ENCODE peak calls at places on chromosomes 2 and 18, in five cellular contexts. N, D, Z, C and F are unnamed samples. For H3K4me1, the result is how much of the 10 kb centered on the place peaks cover.

GRCh38 chr2:23211987-23212583 is 172.9 kb upstream of the KLHL29 start:
- DNase-seq in N (no peak), D (peak), Z (no peak), C (no peak), F (no peak)

GRCh38 chr2:96977631-96978195 is 8.7 kb downstream of the FAM178B start:
- DNase-seq in N (no peak), D (no peak), Z (no peak), C (peak), F (peak)

GRCh38 chr18:10928971-10929373 is 220.4 kb downstream of the PIEZO2 start:
- DNase-seq in N (no peak), D (no peak), Z (no peak), C (peak), F (no peak)

GRCh38 chr2:196287541-196287940 is 116.2 kb upstream of the STK17B start:
- DNase-seq in N (no peak), D (no peak), Z (no peak), C (no peak), F (no peak)

GRCh38 chr18:36311026-36311570 is 13.6 kb downstream of the FHOD3 start:
- DNase-seq in N (no peak), D (no peak), Z (no peak), C (no peak), F (no peak)

GRCh38 chr2:147603434-147604225 is 241.2 kb upstream of the ACVR2A start:
- DNase-seq in N (no peak), D (no peak), Z (no peak), C (no peak), F (no peak)

GRCh38 chr2:172970660-172971059 is 105.0 kb upstream of the MAP3K20 start:
- DNase-seq in N (no peak), D (no peak), Z (no peak), C (no peak), F (no peak)

GRCh38 chr2:55160422-55160821 is 71.7 kb downstream of the CLHC1 start:
- DNase-seq in N (no peak), D (no peak), Z (no peak), C (no peak), F (no peak)

GRCh38 chr2:3107567-3107966 is 270.1 kb downstream of the EIPR1 start:
- DNase-seq in N (no peak), D (no peak), Z (no peak), C (no peak), F (peak)

GRCh38 chr2:219386532-219387280 is 1.0 kb downstream of the DNPEP start:
- DNase-seq in N (no peak), D (no peak), Z (no peak), C (no peak), F (no peak)

GRCh38 chr2:204705243-204705971 is 160.1 kb downstream of the PARD3B start:
- DNase-seq in N (no peak), D (no peak), Z (no peak), C (peak), F (no peak)

GRCh38 chr2:39128919-39129391 is 8.1 kb upstream of the SOS1 start:
- DNase-seq in N (no peak), D (no peak), Z (no peak), C (no peak), F (no peak)

GRCh38 chr2:75071766-75072165 is 113.3 kb downstream of the POLE4 start:
- DNase-seq in N (no peak), D (no peak), Z (no peak), C (no peak), F (no peak)

GRCh38 chr2:218006741-218007140 is 3.9 kb upstream of the TNS1 start:
- DNase-seq in N (no peak), D (no peak), Z (no peak), C (peak), F (no peak)

GRCh38 chr2:218003265-218003950 is 613 bp upstream of the TNS1 start:
- DNase-seq in N (no peak), D (no peak), Z (no peak), C (peak), F (peak)

GRCh38 chr2:218005028-218005427 is 2.2 kb upstream of the TNS1 start:
- DNase-seq in N (no peak), D (no peak), Z (no peak), C (no peak), F (no peak)

GRCh38 chr2:218003994-218004419 is 1.2 kb upstream of the TNS1 start:
- DNase-seq in N (no peak), D (peak), Z (no peak), C (peak), F (peak)

DNA sequence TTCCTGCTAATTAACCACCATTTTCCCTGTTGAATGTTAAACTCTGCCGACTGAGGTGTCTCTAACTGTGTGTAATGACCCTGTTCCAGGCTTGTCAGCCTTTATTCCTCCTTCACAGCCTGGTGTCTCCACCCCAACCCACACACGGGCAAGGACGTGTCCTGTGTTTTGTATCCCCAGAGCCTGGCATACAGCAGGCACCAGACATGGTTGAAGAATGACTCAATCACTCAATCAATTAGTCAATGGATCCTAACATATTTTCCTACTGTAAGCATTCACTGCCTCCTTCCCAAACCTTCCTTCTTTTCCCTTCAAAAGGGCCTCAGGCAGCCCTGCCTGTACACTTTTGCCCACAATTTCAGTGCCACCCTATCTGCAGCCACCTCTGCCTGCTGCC is 2.7 kb upstream of the TNS1 start:
- DNase-seq in N (no peak), D (no peak), Z (no peak), C (peak), F (no peak)
- H3K4me1 ChIP-seq in N (under half), D (under half), Z (under half), C (under half), F (under half)

DNA sequence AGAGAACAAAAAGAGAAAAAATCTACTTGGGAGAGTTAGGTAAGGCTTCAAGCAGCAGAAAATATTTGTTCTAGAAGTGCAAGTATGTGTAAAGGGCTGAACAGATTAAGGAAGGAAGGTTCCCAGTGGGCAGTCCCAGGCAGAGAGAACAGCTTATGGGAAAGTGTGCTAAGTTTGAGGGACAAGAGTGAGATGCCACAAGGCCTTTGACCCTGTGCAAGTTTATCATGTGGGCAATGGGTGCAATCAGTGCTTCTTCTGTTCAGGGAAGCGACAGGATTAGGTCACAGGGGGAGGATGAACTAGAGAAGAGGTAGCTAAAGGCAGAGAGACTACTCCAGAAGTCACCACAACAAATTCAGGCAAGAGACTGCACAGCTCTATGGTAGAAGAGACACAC is 44.4 kb downstream of the LPIN2 start:
- DNase-seq in N (no peak), D (no peak), Z (no peak), C (no peak), F (no peak)
- H3K27ac ChIP-seq in N (no peak), D (peak), Z (peak), C (no peak), F (no peak)

GRCh38 chr2:43228782-43229659 is 2.6 kb upstream of the ZFP36L2 start:
- DNase-seq in N (no peak), D (no peak), Z (no peak), C (peak), F (no peak)
- H3K4me1 ChIP-seq in N (under half), D (under half), Z (under half), C (under half), F (under half)

GRCh38 chr18:55585050-55585449 is 2.9 kb downstream of the TCF4 start:
- DNase-seq in N (no peak), D (no peak), Z (no peak), C (peak), F (no peak)
- H3K27ac ChIP-seq in N (no peak), D (peak), Z (peak), C (peak), F (peak)

DNA sequence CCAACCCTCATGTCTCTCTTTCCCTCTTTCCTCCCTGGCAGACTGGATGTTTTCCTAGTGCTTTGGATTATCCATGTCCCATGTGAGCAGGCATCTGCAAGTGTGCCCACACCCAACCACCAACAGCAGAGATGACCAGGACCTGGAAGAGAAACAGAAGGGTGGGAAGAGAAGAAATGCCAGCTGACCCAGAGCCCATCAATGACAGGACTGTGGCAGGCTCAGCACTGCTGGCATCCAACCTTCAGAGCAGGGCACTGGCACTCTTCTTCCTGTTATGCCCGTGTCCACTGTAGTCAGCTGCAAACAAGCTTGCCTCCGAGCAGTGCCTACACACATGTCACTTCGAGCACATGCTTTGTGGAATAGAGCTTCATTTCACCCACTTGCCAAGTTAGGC is 121.1 kb downstream of the TANC1 start:
- DNase-seq in N (no peak), D (no peak), Z (no peak), C (no peak), F (no peak)
- H3K4me1 ChIP-seq in N (under half), D (half or more), Z (half or more), C (under half), F (under half)

DNA sequence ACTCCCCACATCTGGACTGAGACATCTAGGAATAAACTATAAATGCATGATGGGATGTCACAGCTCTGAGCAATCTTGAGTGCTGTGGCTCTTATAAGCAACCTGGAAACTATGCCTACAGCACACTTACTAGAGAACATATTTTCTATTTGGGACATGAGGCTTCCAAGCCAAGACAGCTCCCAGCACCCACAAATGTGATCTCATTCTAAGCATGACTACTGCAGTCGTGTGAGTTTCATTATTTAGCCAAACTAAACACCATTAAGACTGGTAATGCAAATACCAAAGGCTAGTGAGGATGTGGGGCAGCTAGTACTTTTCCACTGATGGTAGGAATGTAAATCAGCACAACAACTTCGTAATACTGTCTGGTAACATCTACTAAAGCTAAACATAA is 72.5 kb downstream of the RTTN start:
- DNase-seq in N (no peak), D (no peak), Z (no peak), C (peak), F (no peak)
- H3K27ac ChIP-seq in N (no peak), D (no peak), Z (no peak), C (peak), F (no peak)